ENCODE peak calls at places on chromosome 4, in five cellular contexts. B, U, Q, D and R are unnamed samples.
A peak's percentile ranks its signal among the peaks of the same experiment; 100 is the strongest.

GRCh38 chr4:51845736-51846135 is 2.8 kb downstream of the DCUN1D4 start:
- DNase-seq in U (no peak), Q (no peak), D (no peak), B (no peak), R (no peak)

GRCh38 chr4:90994883-90995484 is 867.8 kb downstream of the CCSER1 start:
- DNase-seq in B (no peak), D (no peak), U (no peak), Q (no peak), R (no peak)

GRCh38 chr4:77025643-77026321 is 50.0 kb downstream of the CCNI start:
- DNase-seq in Q (no peak), D (no peak), U (no peak), B (no peak), R (no peak)

GRCh38 chr4:3855646-3856045 is 89.5 kb downstream of the ADRA2C start:
- DNase-seq in Q (no peak), D (no peak), U (no peak), B (no peak), R (no peak)

GRCh38 chr4:135485371-135485770 is 1283.8 kb upstream of the PABPC4L start:
- DNase-seq in B (no peak), D (no peak), U (no peak), Q (no peak), R (no peak)

GRCh38 chr4:121112530-121112929 is 40.2 kb upstream of the NDNF start:
- DNase-seq in U (no peak), Q (no peak), D (no peak), B (no peak), R (no peak)

GRCh38 chr4:121227254-121227867 is 63.2 kb upstream of the TNIP3 start:
- DNase-seq in Q (no peak), D (no peak), U (no peak), B (no peak), R (no peak)

GRCh38 chr4:2930135-2930805 is 32.9 kb downstream of the NOP14 start:
- DNase-seq in Q (no peak), B (peak; percentile 50), D (no peak), U (no peak), R (peak; percentile 64)

GRCh38 chr4:102789317-102789717 is 28.5 kb upstream of the MANBA start:
- DNase-seq in B (no peak), U (no peak), D (no peak), Q (no peak), R (no peak)

GRCh38 chr4:22094217-22094616 is 145.6 kb upstream of the KCNIP4 start:
- DNase-seq in D (no peak), U (no peak), Q (no peak), B (no peak), R (no peak)

GRCh38 chr4:76897522-76898384 is at the start of gene SOWAHB:
- DNase-seq in B (peak; percentile 93), Q (peak; percentile 93), D (no peak), U (peak; percentile 67), R (no peak)

GRCh38 chr4:10582059-10582686 is 102.4 kb downstream of the CLNK start:
- DNase-seq in Q (peak; percentile 36), U (peak; percentile 26), B (peak; percentile 59), D (peak; percentile 48), R (no peak)

GRCh38 chr4:13056630-13057187 is 427.4 kb downstream of the RAB28 start:
- DNase-seq in B (no peak), U (no peak), Q (no peak), D (no peak), R (no peak)

GRCh38 chr4:134139188-134139587 is 62.4 kb downstream of the PABPC4L start:
- DNase-seq in D (no peak), B (no peak), Q (no peak), U (no peak), R (no peak)

GRCh38 chr4:6017030-6017429 is 1.2 kb downstream of the C4orf50 start:
- DNase-seq in U (no peak), Q (no peak), B (no peak), D (no peak), R (no peak)

DNA sequence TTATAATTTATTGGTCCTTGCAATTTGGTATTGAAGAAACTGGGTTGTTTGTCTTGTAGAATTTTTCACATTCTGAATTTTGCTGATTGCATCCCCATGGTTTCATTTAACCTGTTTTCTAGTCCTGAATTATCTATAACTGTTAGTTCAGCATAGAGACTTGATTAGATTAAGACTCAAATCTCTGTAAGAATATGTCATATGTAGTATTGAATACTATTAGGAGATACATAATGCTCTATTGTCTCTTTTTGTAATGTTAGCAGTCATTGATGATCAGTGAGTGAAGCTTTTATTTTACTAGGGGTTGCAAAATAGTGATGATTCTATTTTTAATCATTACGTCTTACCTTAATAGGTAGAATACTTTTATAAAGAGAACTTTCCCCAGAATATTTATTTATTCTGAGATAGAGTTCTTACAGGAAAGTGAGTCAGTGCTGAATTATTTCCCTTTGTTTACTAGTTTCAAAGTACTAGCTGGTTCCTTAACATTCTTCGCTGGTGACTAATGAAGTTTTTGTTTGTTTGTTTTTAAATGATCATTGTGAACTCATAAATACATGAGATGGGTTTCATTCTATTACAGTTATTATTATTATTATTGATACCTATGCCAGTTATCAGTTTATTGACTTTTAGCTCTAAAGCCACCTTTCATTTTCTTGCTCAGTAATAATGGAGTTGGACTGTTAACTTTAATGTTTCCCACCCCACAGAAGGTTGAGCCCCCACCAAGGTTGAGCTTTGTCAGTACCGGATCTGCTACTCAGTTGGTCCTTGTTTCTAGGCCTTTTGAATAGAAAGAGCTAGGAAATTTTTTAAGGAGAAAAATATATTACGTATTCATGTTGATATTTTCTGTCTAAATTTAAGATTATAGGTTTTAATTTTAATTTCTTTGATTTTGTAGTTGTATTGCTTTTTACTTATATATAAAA is 102.3 kb downstream of the LARP1B start:
- DNase-seq in B (no peak), Q (no peak), U (no peak), D (peak; percentile 71), R (no peak)
- TF ChIP-seq POLR2AphosphoS5 in B (no peak), Q (no peak), U (no peak), D (peak; percentile 65), R (no peak)

DNA sequence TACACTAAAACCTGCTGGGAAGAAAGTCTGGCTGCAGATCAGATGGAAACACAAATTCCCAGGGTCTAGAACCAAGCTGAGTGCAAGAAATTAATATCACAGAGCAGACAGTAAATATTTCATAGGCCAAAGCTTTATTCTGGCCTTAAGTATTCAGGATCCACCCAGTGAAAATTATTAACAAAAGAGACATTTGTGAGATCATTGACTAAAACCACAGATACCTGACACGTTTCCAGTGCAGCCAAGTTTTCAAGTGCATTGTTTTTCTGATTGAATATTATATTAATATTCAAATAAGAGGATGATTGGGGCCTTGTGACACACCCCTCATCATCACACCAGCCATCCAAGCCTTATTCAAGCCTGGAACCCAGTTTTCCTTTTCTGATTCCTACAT is 10.3 kb downstream of the ELOVL6 start:
- DNase-seq in Q (no peak), B (no peak), D (no peak), U (no peak), R (no peak)
- H3K9me3 ChIP-seq in Q (no peaks in the 10 kb centered on the region), B (no peaks in the 10 kb centered on the region), D (no peaks in the 10 kb centered on the region), U (no peaks in the 10 kb centered on the region), R (no peaks in the 10 kb centered on the region)

GRCh38 chr4:38931125-38931524 is 63.5 kb downstream of the FAM114A1 start:
- DNase-seq in D (no peak), U (no peak), Q (no peak), B (no peak), R (no peak)
- H3K36me3 ChIP-seq in D (no peaks in the 10 kb centered on the region), U (peaks cover 11% of the 10 kb centered on the region), Q (peaks cover 37% of the 10 kb centered on the region), B (peaks cover 100% of the 10 kb centered on the region), R (peaks cover 23% of the 10 kb centered on the region)

GRCh38 chr4:8285143-8285975 is 15.8 kb downstream of the HTRA3 start:
- DNase-seq in D (no peak), U (no peak), Q (no peak), B (no peak), R (peak; percentile 61)

GRCh38 chr4:8284391-8284790 is 14.8 kb downstream of the HTRA3 start:
- DNase-seq in Q (no peak), D (no peak), B (no peak), U (no peak), R (peak; percentile 43)

GRCh38 chr4:8287606-8288280 is 18.2 kb downstream of the HTRA3 start:
- DNase-seq in U (no peak), B (no peak), D (no peak), Q (no peak), R (peak; percentile 44)

GRCh38 chr4:8286719-8287355 is 17.3 kb downstream of the HTRA3 start:
- DNase-seq in Q (no peak), B (no peak), D (no peak), U (no peak), R (peak; percentile 65)

GRCh38 chr4:8285976-8286718 is 16.6 kb downstream of the HTRA3 start:
- DNase-seq in U (no peak), D (no peak), B (no peak), Q (no peak), R (peak; percentile 45)
- TF ChIP-seq POLR2AphosphoS5 in U (no peak), D (no peak), B (no peak), Q (no peak), R (no peak)

GRCh38 chr4:95676190-95676589 is 127.4 kb upstream of the UNC5C start:
- DNase-seq in U (no peak), D (no peak), B (no peak), Q (no peak), R (no peak)

GRCh38 chr4:95674451-95675095 is 125.8 kb upstream of the UNC5C start:
- DNase-seq in Q (no peak), B (no peak), U (no peak), D (no peak), R (no peak)

GRCh38 chr4:95672811-95673210 is 124.0 kb upstream of the UNC5C start:
- DNase-seq in D (no peak), Q (no peak), B (no peak), U (no peak), R (no peak)

GRCh38 chr4:95675623-95676022 is 126.8 kb upstream of the UNC5C start:
- DNase-seq in Q (no peak), U (no peak), B (no peak), D (no peak), R (no peak)
- H3K9me3 ChIP-seq in Q (no peaks in the 10 kb centered on the region), U (no peaks in the 10 kb centered on the region), B (no peaks in the 10 kb centered on the region), D (no peaks in the 10 kb centered on the region), R (no peaks in the 10 kb centered on the region)